ENCODE peak calls at places on chromosomes 1 and 21, in eight cellular contexts. D is cardiac fibroblast, S is AG04450, R is colonic mucosa, F is psoas muscle, H is AG09319, W is endothelial cell, G is transverse colon. U is an unnamed sample.

GRCh38 chr1:109094377-109094803 is 3.8 kb downstream of the TMEM167B start:
- DNase-seq in R (no peak), F (no peak), W (no peak), H (no peak), S (peak), G (no peak), D (peak), U (no peak)

GRCh38 chr1:108703939-108704338 is 8.8 kb upstream of the FNDC7 start:
- DNase-seq in S (no peak), G (no peak), H (no peak), D (peak), F (no peak), R (no peak), W (no peak), U (no peak)

GRCh38 chr1:61337981-61338848 is 255.9 kb downstream of the NFIA start:
- DNase-seq in R (peak), H (peak), W (peak), D (peak), S (no peak), G (peak), F (peak), U (peak)

GRCh38 chr1:20139776-20140612 is 871 bp downstream of the PLA2G2F start:
- DNase-seq in G (no peak), H (no peak), W (no peak), D (no peak), R (no peak), F (no peak), S (no peak), U (no peak)

GRCh38 chr1:17559618-17560419 is 20.3 kb downstream of the ARHGEF10L start:
- DNase-seq in R (peak), W (no peak), S (no peak), H (no peak), G (peak), D (no peak), F (no peak), U (peak)

GRCh38 chr1:2952371-2952770 is 68.9 kb upstream of the ACTRT2 start:
- DNase-seq in F (no peak), R (no peak), G (no peak), S (no peak), D (no peak), W (no peak), H (no peak), U (peak)

GRCh38 chr1:158941317-158941716 is 10.0 kb downstream of the PYHIN1 start:
- DNase-seq in F (no peak), R (no peak), G (no peak), H (no peak), W (no peak), D (no peak), S (no peak), U (no peak)

GRCh38 chr1:150537732-150538684 is 11.2 kb upstream of the ADAMTSL4 start:
- DNase-seq in F (peak), W (peak), G (no peak), R (no peak), H (peak), D (peak), S (peak), U (no peak)

GRCh38 chr1:204084247-204084772 is 11.4 kb downstream of the SOX13 start:
- DNase-seq in W (no peak), R (peak), G (peak), S (no peak), D (no peak), H (no peak), F (peak), U (peak)

GRCh38 chr1:12034381-12034801 is 15.1 kb downstream of the MIIP start:
- DNase-seq in W (no peak), G (no peak), S (no peak), D (peak), F (no peak), H (no peak), R (no peak), U (no peak)

GRCh38 chr1:18066576-18066975 is 41.0 kb upstream of the IGSF21 start:
- DNase-seq in W (no peak), R (no peak), S (no peak), H (no peak), D (no peak), F (no peak), G (no peak), U (no peak)

GRCh38 chr1:152108899-152109222 is 6.4 kb downstream of the TCHH start:
- DNase-seq in R (peak), G (no peak), W (no peak), D (no peak), H (no peak), F (no peak), S (no peak), U (no peak)

GRCh38 chr1:16321176-16321867 is 31.0 kb downstream of the FBXO42 start:
- DNase-seq in D (peak), W (no peak), S (no peak), H (no peak), R (no peak), F (no peak), G (no peak), U (no peak)

GRCh38 chr1:8086071-8086470 is 60.0 kb upstream of the ERRFI1 start:
- DNase-seq in D (no peak), W (no peak), S (no peak), R (no peak), G (no peak), F (no peak), H (no peak), U (no peak)

GRCh38 chr1:10316752-10317151 is 82.1 kb upstream of the PGD start:
- DNase-seq in H (no peak), G (no peak), D (no peak), F (no peak), W (no peak), S (no peak), R (no peak), U (no peak)

GRCh38 chr21:45003331-45004058 is 63.7 kb downstream of the SLX9 start:
- DNase-seq in G (peak), R (no peak), H (no peak), D (no peak), S (no peak), W (no peak), F (peak), U (peak)
- TF ChIP-seq CTCF in G (no peak), R (no peak), H (no peak), D (no peak), S (no peak), W (no peak), F (no peak), U (no peak)

GRCh38 chr1:181971424-181971823 is 90.1 kb downstream of the ZNF648 start:
- DNase-seq in S (no peak), F (no peak), G (no peak), R (no peak), H (no peak), D (no peak), W (no peak), U (no peak)

GRCh38 chr1:181969902-181970301 is 91.6 kb downstream of the ZNF648 start:
- DNase-seq in G (no peak), W (no peak), S (no peak), H (no peak), D (no peak), R (no peak), F (no peak), U (no peak)

DNA sequence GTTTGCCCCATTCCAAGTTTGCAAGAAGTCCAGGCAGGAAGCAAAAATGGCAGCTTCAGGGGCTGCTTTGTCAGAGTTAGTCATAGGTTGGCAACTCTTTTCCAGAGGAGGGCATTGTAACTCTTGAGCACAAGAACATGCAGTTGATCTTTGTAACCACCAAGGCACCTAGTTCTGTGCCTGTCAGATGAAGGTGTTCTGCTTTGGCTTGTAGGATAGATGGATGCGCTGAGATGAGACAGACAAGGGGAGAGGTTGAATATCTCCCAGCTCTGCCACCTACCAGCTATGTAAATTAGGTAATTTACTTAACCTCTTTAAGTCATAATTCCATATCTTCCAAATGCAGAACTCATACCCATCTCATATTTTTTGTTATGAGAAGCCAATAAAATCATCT is 89.3 kb downstream of the ZNF648 start:
- DNase-seq in G (no peak), H (no peak), W (no peak), R (no peak), S (no peak), D (no peak), F (no peak), U (no peak)
- TF ChIP-seq CTCF in G (no peak), H (no peak), W (no peak), R (no peak), S (no peak), D (no peak), F (no peak), U (no peak)

DNA sequence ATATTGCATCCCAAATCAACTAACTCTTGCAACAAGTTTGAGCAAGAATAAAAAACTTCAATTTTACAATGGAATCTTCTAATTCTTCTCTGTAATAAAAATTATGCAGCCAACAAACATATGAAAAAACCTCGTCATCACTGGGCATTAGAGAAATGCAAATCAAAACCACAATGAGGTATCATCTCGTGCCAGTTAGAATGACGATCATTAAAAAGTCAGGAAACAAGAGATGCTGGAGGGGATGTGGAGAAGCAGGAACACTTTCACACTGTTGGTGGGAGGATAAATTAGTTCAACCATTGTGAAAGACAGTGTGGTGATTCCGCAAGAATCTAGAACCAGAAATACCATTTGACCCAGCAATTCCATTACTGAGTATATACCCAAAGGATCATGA is 327.5 kb upstream of the LYPLAL1 start:
- DNase-seq in H (no peak), R (no peak), S (no peak), G (no peak), F (no peak), W (no peak), D (no peak), U (no peak)
- TF ChIP-seq CTCF in H (no peak), R (no peak), S (no peak), G (no peak), F (no peak), W (no peak), D (no peak), U (no peak)

DNA sequence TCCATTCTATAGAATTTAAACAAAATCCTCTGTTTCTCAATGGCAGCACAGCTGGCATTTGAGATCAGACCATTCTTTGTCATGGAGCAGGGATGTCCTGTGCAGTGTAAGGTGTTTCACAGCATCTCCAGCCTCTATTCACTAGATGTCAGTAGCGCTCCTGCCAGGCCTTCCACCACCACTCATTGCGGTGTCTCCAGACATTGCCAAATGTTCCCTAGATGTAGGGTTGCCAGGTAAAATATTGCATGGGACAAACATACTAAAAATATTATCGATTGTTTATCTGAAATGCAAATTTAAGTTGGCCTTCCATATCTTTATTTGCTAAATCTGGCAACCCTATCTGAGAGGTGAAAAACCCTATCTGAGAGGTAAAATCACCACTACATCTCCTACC is 11.7 kb downstream of the ITLN2 start:
- DNase-seq in F (no peak), S (no peak), G (no peak), R (no peak), H (no peak), D (no peak), W (no peak), U (no peak)
- TF ChIP-seq CTCF in F (no peak), S (peak), G (no peak), R (no peak), H (no peak), D (peak), W (no peak), U (peak)

U was measured in right lobe of liver.